ENCODE peak calls at places on chromosomes 12 and 14, in ten cellular contexts. One of them, this sample, is unnamed.

GRCh38 chr12:53200458-53201169 is 6.4 kb downstream of the ITGB7 start:
- DNase-seq in GM03348: no peak
- DNase-seq in ecto neural progenitor cell: no peak
- DNase-seq in Kasumi-1: peak
- DNase-seq in T-helper 9 cell: no peak
- DNase-seq in substantia nigra: no peak
- DNase-seq in NCI-H187 treated with DMSO at 0.1 percent for 48 hours: no peak
- DNase-seq in fibroblast of mammary gland: no peak
- DNase-seq in iris pigment epithelial cell: peak
- DNase-seq in activated naive CD4-positive, alpha-beta T cell: no peak
- DNase-seq in this sample: no peak

GRCh38 chr12:121170581-121171260 is 38.0 kb downstream of the P2RX7 start:
- DNase-seq in ecto neural progenitor cell: no peak
- DNase-seq in T-helper 9 cell: no peak
- DNase-seq in Kasumi-1: no peak
- DNase-seq in NCI-H187 treated with DMSO at 0.1 percent for 48 hours: no peak
- DNase-seq in GM03348: no peak
- DNase-seq in iris pigment epithelial cell: peak
- DNase-seq in activated naive CD4-positive, alpha-beta T cell: no peak
- DNase-seq in fibroblast of mammary gland: no peak
- DNase-seq in substantia nigra: no peak
- DNase-seq in this sample: no peak

GRCh38 chr14:34872822-34873590 is 2.2 kb downstream of the BAZ1A start:
- DNase-seq in Kasumi-1: no peak
- DNase-seq in substantia nigra: no peak
- DNase-seq in GM03348: peak
- DNase-seq in activated naive CD4-positive, alpha-beta T cell: no peak
- DNase-seq in fibroblast of mammary gland: peak
- DNase-seq in T-helper 9 cell: no peak
- DNase-seq in NCI-H187 treated with DMSO at 0.1 percent for 48 hours: peak
- DNase-seq in iris pigment epithelial cell: peak
- DNase-seq in ecto neural progenitor cell: no peak
- DNase-seq in this sample: no peak

GRCh38 chr12:2064078-2064507 is 11.3 kb downstream of the CACNA1C start:
- DNase-seq in Kasumi-1: no peak
- DNase-seq in iris pigment epithelial cell: peak
- DNase-seq in GM03348: peak
- DNase-seq in substantia nigra: no peak
- DNase-seq in activated naive CD4-positive, alpha-beta T cell: no peak
- DNase-seq in NCI-H187 treated with DMSO at 0.1 percent for 48 hours: no peak
- DNase-seq in ecto neural progenitor cell: peak
- DNase-seq in fibroblast of mammary gland: peak
- DNase-seq in T-helper 9 cell: no peak
- DNase-seq in this sample: no peak

GRCh38 chr14:50542941-50543418 is 10.6 kb upstream of the MAP4K5 start:
- DNase-seq in Kasumi-1: peak
- DNase-seq in substantia nigra: no peak
- DNase-seq in iris pigment epithelial cell: peak
- DNase-seq in T-helper 9 cell: peak
- DNase-seq in ecto neural progenitor cell: no peak
- DNase-seq in NCI-H187 treated with DMSO at 0.1 percent for 48 hours: peak
- DNase-seq in activated naive CD4-positive, alpha-beta T cell: no peak
- DNase-seq in GM03348: peak
- DNase-seq in fibroblast of mammary gland: peak
- DNase-seq in this sample: no peak

GRCh38 chr12:49703647-49704137 is 3.5 kb downstream of the FMNL3 start:
- DNase-seq in ecto neural progenitor cell: no peak
- DNase-seq in NCI-H187 treated with DMSO at 0.1 percent for 48 hours: no peak
- DNase-seq in iris pigment epithelial cell: peak
- DNase-seq in GM03348: peak
- DNase-seq in T-helper 9 cell: no peak
- DNase-seq in substantia nigra: no peak
- DNase-seq in fibroblast of mammary gland: peak
- DNase-seq in activated naive CD4-positive, alpha-beta T cell: no peak
- DNase-seq in Kasumi-1: peak
- DNase-seq in this sample: no peak

GRCh38 chr12:1838994-1839365 is 18.6 kb downstream of the LRTM2 start:
- DNase-seq in T-helper 9 cell: no peak
- DNase-seq in fibroblast of mammary gland: no peak
- DNase-seq in activated naive CD4-positive, alpha-beta T cell: no peak
- DNase-seq in NCI-H187 treated with DMSO at 0.1 percent for 48 hours: no peak
- DNase-seq in Kasumi-1: no peak
- DNase-seq in GM03348: no peak
- DNase-seq in iris pigment epithelial cell: no peak
- DNase-seq in substantia nigra: no peak
- DNase-seq in ecto neural progenitor cell: no peak
- DNase-seq in this sample: no peak

GRCh38 chr12:39227218-39227617 is 215.7 kb downstream of the KIF21A start:
- DNase-seq in NCI-H187 treated with DMSO at 0.1 percent for 48 hours: no peak
- DNase-seq in fibroblast of mammary gland: no peak
- DNase-seq in activated naive CD4-positive, alpha-beta T cell: no peak
- DNase-seq in GM03348: no peak
- DNase-seq in ecto neural progenitor cell: no peak
- DNase-seq in Kasumi-1: no peak
- DNase-seq in substantia nigra: no peak
- DNase-seq in T-helper 9 cell: no peak
- DNase-seq in iris pigment epithelial cell: no peak
- DNase-seq in this sample: no peak

GRCh38 chr12:115897718-115898117 is 379.8 kb downstream of the MED13L start:
- DNase-seq in NCI-H187 treated with DMSO at 0.1 percent for 48 hours: no peak
- DNase-seq in iris pigment epithelial cell: peak
- DNase-seq in activated naive CD4-positive, alpha-beta T cell: no peak
- DNase-seq in Kasumi-1: no peak
- DNase-seq in GM03348: peak
- DNase-seq in substantia nigra: no peak
- DNase-seq in T-helper 9 cell: no peak
- DNase-seq in ecto neural progenitor cell: no peak
- DNase-seq in fibroblast of mammary gland: peak
- DNase-seq in this sample: no peak

GRCh38 chr12:57372233-57372632 is 58.6 kb downstream of the R3HDM2 start:
- DNase-seq in Kasumi-1: no peak
- DNase-seq in ecto neural progenitor cell: no peak
- DNase-seq in fibroblast of mammary gland: no peak
- DNase-seq in iris pigment epithelial cell: no peak
- DNase-seq in GM03348: peak
- DNase-seq in activated naive CD4-positive, alpha-beta T cell: no peak
- DNase-seq in T-helper 9 cell: no peak
- DNase-seq in substantia nigra: no peak
- DNase-seq in NCI-H187 treated with DMSO at 0.1 percent for 48 hours: no peak
- DNase-seq in this sample: no peak

GRCh38 chr12:109160433-109160832 is 44.0 kb downstream of the ACACB start:
- DNase-seq in NCI-H187 treated with DMSO at 0.1 percent for 48 hours: no peak
- DNase-seq in ecto neural progenitor cell: no peak
- DNase-seq in T-helper 9 cell: no peak
- DNase-seq in iris pigment epithelial cell: no peak
- DNase-seq in Kasumi-1: no peak
- DNase-seq in substantia nigra: no peak
- DNase-seq in activated naive CD4-positive, alpha-beta T cell: no peak
- DNase-seq in fibroblast of mammary gland: no peak
- DNase-seq in GM03348: no peak
- DNase-seq in this sample: no peak

GRCh38 chr12:3989218-3989550 is 116.0 kb upstream of the PARP11 start:
- DNase-seq in GM03348: no peak
- DNase-seq in NCI-H187 treated with DMSO at 0.1 percent for 48 hours: no peak
- DNase-seq in substantia nigra: no peak
- DNase-seq in fibroblast of mammary gland: no peak
- DNase-seq in Kasumi-1: no peak
- DNase-seq in T-helper 9 cell: no peak
- DNase-seq in iris pigment epithelial cell: no peak
- DNase-seq in ecto neural progenitor cell: no peak
- DNase-seq in activated naive CD4-positive, alpha-beta T cell: no peak
- DNase-seq in this sample: no peak

GRCh38 chr12:71303199-71303598 is 136.4 kb upstream of the LGR5 start:
- DNase-seq in Kasumi-1: no peak
- DNase-seq in GM03348: no peak
- DNase-seq in activated naive CD4-positive, alpha-beta T cell: no peak
- DNase-seq in iris pigment epithelial cell: peak
- DNase-seq in NCI-H187 treated with DMSO at 0.1 percent for 48 hours: no peak
- DNase-seq in fibroblast of mammary gland: peak
- DNase-seq in substantia nigra: no peak
- DNase-seq in T-helper 9 cell: no peak
- DNase-seq in ecto neural progenitor cell: no peak
- DNase-seq in this sample: no peak

GRCh38 chr12:71415336-71416231 is 24.0 kb upstream of the LGR5 start:
- DNase-seq in GM03348: peak
- DNase-seq in Kasumi-1: peak
- DNase-seq in NCI-H187 treated with DMSO at 0.1 percent for 48 hours: no peak
- DNase-seq in T-helper 9 cell: no peak
- DNase-seq in substantia nigra: no peak
- DNase-seq in fibroblast of mammary gland: peak
- DNase-seq in iris pigment epithelial cell: peak
- DNase-seq in activated naive CD4-positive, alpha-beta T cell: no peak
- DNase-seq in ecto neural progenitor cell: no peak
- DNase-seq in this sample: peak

GRCh38 chr14:32933943-32934890 is 4.5 kb upstream of the NPAS3 start:
- DNase-seq in activated naive CD4-positive, alpha-beta T cell: no peak
- DNase-seq in substantia nigra: peak
- DNase-seq in NCI-H187 treated with DMSO at 0.1 percent for 48 hours: no peak
- DNase-seq in fibroblast of mammary gland: peak
- DNase-seq in Kasumi-1: no peak
- DNase-seq in T-helper 9 cell: no peak
- DNase-seq in ecto neural progenitor cell: peak
- DNase-seq in iris pigment epithelial cell: peak
- DNase-seq in GM03348: peak
- DNase-seq in this sample: no peak

GRCh38 chr12:78002878-78003277 is 172.2 kb downstream of the NAV3 start:
- DNase-seq in GM03348: no peak
- DNase-seq in Kasumi-1: peak
- DNase-seq in fibroblast of mammary gland: peak
- DNase-seq in T-helper 9 cell: no peak
- DNase-seq in iris pigment epithelial cell: peak
- DNase-seq in substantia nigra: no peak
- DNase-seq in NCI-H187 treated with DMSO at 0.1 percent for 48 hours: no peak
- DNase-seq in activated naive CD4-positive, alpha-beta T cell: no peak
- DNase-seq in ecto neural progenitor cell: no peak
- DNase-seq in this sample: no peak

GRCh38 chr14:88904206-88904647 is 79.8 kb downstream of the TTC8 start:
- DNase-seq in NCI-H187 treated with DMSO at 0.1 percent for 48 hours: no peak
- DNase-seq in GM03348: no peak
- DNase-seq in ecto neural progenitor cell: no peak
- DNase-seq in fibroblast of mammary gland: no peak
- DNase-seq in T-helper 9 cell: no peak
- DNase-seq in substantia nigra: no peak
- DNase-seq in iris pigment epithelial cell: no peak
- DNase-seq in Kasumi-1: no peak
- DNase-seq in activated naive CD4-positive, alpha-beta T cell: no peak
- DNase-seq in this sample: no peak

GRCh38 chr14:94935901-94936300 is 166.0 kb upstream of the GSC start:
- DNase-seq in activated naive CD4-positive, alpha-beta T cell: no peak
- DNase-seq in T-helper 9 cell: no peak
- DNase-seq in Kasumi-1: no peak
- DNase-seq in NCI-H187 treated with DMSO at 0.1 percent for 48 hours: no peak
- DNase-seq in GM03348: no peak
- DNase-seq in fibroblast of mammary gland: no peak
- DNase-seq in ecto neural progenitor cell: no peak
- DNase-seq in substantia nigra: no peak
- DNase-seq in iris pigment epithelial cell: no peak
- DNase-seq in this sample: no peak

GRCh38 chr14:71659165-71659564 is 273.1 kb upstream of the RGS6 start:
- DNase-seq in iris pigment epithelial cell: peak
- DNase-seq in T-helper 9 cell: no peak
- DNase-seq in ecto neural progenitor cell: no peak
- DNase-seq in activated naive CD4-positive, alpha-beta T cell: no peak
- DNase-seq in GM03348: no peak
- DNase-seq in NCI-H187 treated with DMSO at 0.1 percent for 48 hours: no peak
- DNase-seq in substantia nigra: no peak
- DNase-seq in fibroblast of mammary gland: peak
- DNase-seq in Kasumi-1: no peak
- DNase-seq in this sample: no peak

GRCh38 chr12:87332987-87333761 is 696.0 kb downstream of the C12orf50 start:
- DNase-seq in T-helper 9 cell: no peak
- DNase-seq in iris pigment epithelial cell: no peak
- DNase-seq in Kasumi-1: no peak
- DNase-seq in ecto neural progenitor cell: no peak
- DNase-seq in GM03348: no peak
- DNase-seq in fibroblast of mammary gland: no peak
- DNase-seq in substantia nigra: no peak
- DNase-seq in activated naive CD4-positive, alpha-beta T cell: no peak
- DNase-seq in NCI-H187 treated with DMSO at 0.1 percent for 48 hours: no peak
- DNase-seq in this sample: no peak

GRCh38 chr14:68815288-68816182 is 22.7 kb upstream of the ZFP36L1 start:
- DNase-seq in iris pigment epithelial cell: no peak
- DNase-seq in NCI-H187 treated with DMSO at 0.1 percent for 48 hours: no peak
- DNase-seq in Kasumi-1: no peak
- DNase-seq in substantia nigra: no peak
- DNase-seq in activated naive CD4-positive, alpha-beta T cell: no peak
- DNase-seq in T-helper 9 cell: no peak
- DNase-seq in fibroblast of mammary gland: no peak
- DNase-seq in GM03348: no peak
- DNase-seq in ecto neural progenitor cell: peak
- DNase-seq in this sample: no peak

GRCh38 chr14:46054526-46054925 is 597.1 kb downstream of the RPL10L start:
- DNase-seq in T-helper 9 cell: no peak
- DNase-seq in GM03348: peak
- DNase-seq in NCI-H187 treated with DMSO at 0.1 percent for 48 hours: no peak
- DNase-seq in activated naive CD4-positive, alpha-beta T cell: no peak
- DNase-seq in substantia nigra: no peak
- DNase-seq in iris pigment epithelial cell: peak
- DNase-seq in fibroblast of mammary gland: peak
- DNase-seq in Kasumi-1: no peak
- DNase-seq in ecto neural progenitor cell: no peak
- DNase-seq in this sample: no peak

GRCh38 chr14:96502621-96503251 is 554 bp downstream of the PAPOLA start:
- DNase-seq in GM03348: peak
- DNase-seq in activated naive CD4-positive, alpha-beta T cell: peak
- DNase-seq in iris pigment epithelial cell: peak
- DNase-seq in substantia nigra: peak
- DNase-seq in NCI-H187 treated with DMSO at 0.1 percent for 48 hours: no peak
- DNase-seq in T-helper 9 cell: no peak
- DNase-seq in ecto neural progenitor cell: no peak
- DNase-seq in fibroblast of mammary gland: peak
- DNase-seq in Kasumi-1: peak
- DNase-seq in this sample: no peak

GRCh38 chr14:100601064-100601463 is 13.8 kb upstream of the BEGAIN start:
- DNase-seq in fibroblast of mammary gland: no peak
- DNase-seq in activated naive CD4-positive, alpha-beta T cell: no peak
- DNase-seq in ecto neural progenitor cell: no peak
- DNase-seq in substantia nigra: no peak
- DNase-seq in GM03348: no peak
- DNase-seq in T-helper 9 cell: no peak
- DNase-seq in Kasumi-1: no peak
- DNase-seq in NCI-H187 treated with DMSO at 0.1 percent for 48 hours: no peak
- DNase-seq in iris pigment epithelial cell: no peak
- DNase-seq in this sample: no peak

GRCh38 chr14:52272375-52272774 is 4.9 kb downstream of the PTGDR start:
- DNase-seq in activated naive CD4-positive, alpha-beta T cell: no peak
- DNase-seq in NCI-H187 treated with DMSO at 0.1 percent for 48 hours: no peak
- DNase-seq in substantia nigra: no peak
- DNase-seq in ecto neural progenitor cell: no peak
- DNase-seq in fibroblast of mammary gland: peak
- DNase-seq in Kasumi-1: peak
- DNase-seq in GM03348: peak
- DNase-seq in iris pigment epithelial cell: peak
- DNase-seq in T-helper 9 cell: no peak
- DNase-seq in this sample: no peak

GRCh38 chr12:93177208-93178153 is 200.2 kb upstream of the NUDT4 start:
- DNase-seq in ecto neural progenitor cell: no peak
- DNase-seq in activated naive CD4-positive, alpha-beta T cell: no peak
- DNase-seq in T-helper 9 cell: no peak
- DNase-seq in GM03348: no peak
- DNase-seq in NCI-H187 treated with DMSO at 0.1 percent for 48 hours: no peak
- DNase-seq in Kasumi-1: no peak
- DNase-seq in substantia nigra: no peak
- DNase-seq in iris pigment epithelial cell: peak
- DNase-seq in fibroblast of mammary gland: no peak
- DNase-seq in this sample: no peak

GRCh38 chr12:20214286-20214685 is 154.1 kb upstream of the PDE3A start:
- DNase-seq in T-helper 9 cell: no peak
- DNase-seq in GM03348: no peak
- DNase-seq in ecto neural progenitor cell: no peak
- DNase-seq in activated naive CD4-positive, alpha-beta T cell: no peak
- DNase-seq in substantia nigra: no peak
- DNase-seq in NCI-H187 treated with DMSO at 0.1 percent for 48 hours: no peak
- DNase-seq in fibroblast of mammary gland: peak
- DNase-seq in iris pigment epithelial cell: peak
- DNase-seq in Kasumi-1: no peak
- DNase-seq in this sample: peak

GRCh38 chr12:25785164-25785563 is 173.3 kb upstream of the RASSF8 start:
- DNase-seq in ecto neural progenitor cell: no peak
- DNase-seq in T-helper 9 cell: no peak
- DNase-seq in GM03348: no peak
- DNase-seq in NCI-H187 treated with DMSO at 0.1 percent for 48 hours: no peak
- DNase-seq in fibroblast of mammary gland: no peak
- DNase-seq in iris pigment epithelial cell: no peak
- DNase-seq in substantia nigra: no peak
- DNase-seq in Kasumi-1: peak
- DNase-seq in activated naive CD4-positive, alpha-beta T cell: no peak
- DNase-seq in this sample: no peak

This sample was measured in AG09319.